ENCODE peak calls at places on chromosomes 13 and 19, in four cellular contexts. V is HepG2, Q is GM12878, C is K562. Y is an unnamed sample.

GRCh38 chr13:62482351-62482750 is 1066.7 kb upstream of the PCDH20 start:
- DNase-seq in V (peak; percentile 20), Q (no peak), C (no peak), Y (no peak)

GRCh38 chr13:24230428-24231072 is 70.0 kb downstream of the SPATA13 start:
- DNase-seq in V (no peak), Q (no peak), C (no peak), Y (no peak)

GRCh38 chr19:45638930-45639729 is at the start of gene EML2:
- DNase-seq in V (peak; percentile 24), Q (no peak), C (peak; percentile 84), Y (no peak)

GRCh38 chr13:98507060-98507797 is 69.7 kb downstream of the STK24 start:
- DNase-seq in V (peak; percentile 48), Q (no peak), C (no peak), Y (no peak)

GRCh38 chr19:18419699-18420460 is 682 bp downstream of the SSBP4 start:
- DNase-seq in V (peak; percentile 55), Q (no peak), C (peak; percentile 54), Y (no peak)

GRCh38 chr13:50198508-50198907 is 183.3 kb downstream of the KCNRG start:
- DNase-seq in V (no peak), Q (no peak), C (no peak), Y (no peak)

GRCh38 chr19:47124937-47125668 is 5.5 kb upstream of the SAE1 start:
- DNase-seq in V (peak; percentile 78), Q (no peak), C (peak; percentile 68), Y (peak; percentile 65)

GRCh38 chr19:7640803-7641202 is 3.9 kb downstream of the STXBP2 start:
- DNase-seq in V (no peak), Q (no peak), C (no peak), Y (no peak)

GRCh38 chr13:61654501-61654900 is 238.9 kb upstream of the PCDH20 start:
- DNase-seq in V (no peak), Q (no peak), C (no peak), Y (no peak)

GRCh38 chr13:102687520-102687919 is 7.3 kb downstream of the METTL21C start:
- DNase-seq in V (no peak), Q (no peak), C (no peak), Y (no peak)

GRCh38 chr19:40266111-40266510 is 19.0 kb downstream of the AKT2 start:
- DNase-seq in V (no peak), Q (no peak), C (no peak), Y (no peak)

GRCh38 chr19:18470153-18470552 is 32.2 kb upstream of the ISYNA1 start:
- DNase-seq in V (peak; percentile 55), Q (no peak), C (peak; percentile 69), Y (peak; percentile 42)

GRCh38 chr19:31674503-31675186 is 325.4 kb upstream of the TSHZ3 start:
- DNase-seq in V (no peak), Q (no peak), C (no peak), Y (no peak)
- TF ChIP-seq BHLHE40 in V (no peak), Q (no peak), C (no peak), Y (no peak)

GRCh38 chr13:66461021-66461420 is 769.1 kb downstream of the PCDH9 start:
- DNase-seq in V (no peak), Q (no peak), C (no peak), Y (no peak)
- TF ChIP-seq FOXK2 in V (no peak), Q (no peak), C (no peak), Y (no peak)

GRCh38 chr13:47798906-47799305 is 202.2 kb downstream of the SUCLA2 start:
- DNase-seq in V (peak; percentile 8), Q (no peak), C (no peak), Y (no peak)
- TF ChIP-seq BHLHE40 in V (no peak), Q (no peak), C (no peak), Y (no peak)

GRCh38 chr13:48939728-48940127 is 36.0 kb upstream of the FNDC3A start:
- DNase-seq in V (no peak), Q (no peak), C (no peak), Y (no peak)

GRCh38 chr13:48945626-48946025 is 30.1 kb upstream of the FNDC3A start:
- DNase-seq in V (no peak), Q (no peak), C (no peak), Y (no peak)

GRCh38 chr13:48944221-48944620 is 31.5 kb upstream of the FNDC3A start:
- DNase-seq in V (no peak), Q (no peak), C (no peak), Y (no peak)

GRCh38 chr13:48938308-48938943 is 37.3 kb upstream of the FNDC3A start:
- DNase-seq in V (no peak), Q (no peak), C (no peak), Y (no peak)

GRCh38 chr13:48942131-48942530 is 33.6 kb upstream of the FNDC3A start:
- DNase-seq in V (no peak), Q (no peak), C (peak; percentile 7), Y (no peak)
- TF ChIP-seq FOXK2 in V (no peak), Q (no peak), C (no peak), Y (no peak)

GRCh38 chr13:76882431-76882830 is 3.8 kb downstream of the KCTD12 start:
- DNase-seq in V (no peak), Q (no peak), C (no peak), Y (no peak)
- TF ChIP-seq BHLHE40 in V (no peak), Q (no peak), C (no peak), Y (no peak)

GRCh38 chr13:77883328-77883727 is 35.3 kb downstream of the EDNRB start:
- DNase-seq in V (no peak), Q (no peak), C (no peak), Y (no peak)

GRCh38 chr13:77874406-77874805 is 44.2 kb downstream of the EDNRB start:
- DNase-seq in V (no peak), Q (no peak), C (no peak), Y (no peak)

GRCh38 chr13:77876176-77876575 is 42.5 kb downstream of the EDNRB start:
- DNase-seq in V (no peak), Q (no peak), C (no peak), Y (no peak)

GRCh38 chr13:77872995-77873394 is 45.6 kb downstream of the EDNRB start:
- DNase-seq in V (no peak), Q (no peak), C (no peak), Y (no peak)

DNA sequence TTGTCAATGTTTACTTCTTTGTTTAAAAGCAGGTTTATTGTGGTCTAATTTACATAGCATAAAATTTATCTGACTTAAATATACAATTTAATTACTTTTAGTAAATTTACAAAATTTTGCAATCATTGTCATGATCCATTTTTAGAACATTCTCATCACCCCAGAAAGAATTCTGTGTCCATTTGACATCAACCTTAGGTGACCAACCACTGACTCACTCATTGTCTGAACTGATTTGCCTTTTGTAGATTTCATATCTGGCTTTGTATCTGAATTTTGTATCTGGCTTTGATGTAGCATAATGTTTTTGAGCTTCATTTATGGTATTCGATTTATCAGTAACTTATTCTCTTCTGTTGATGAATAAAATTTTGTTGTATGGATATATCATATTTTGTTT is 40.4 kb downstream of the EDNRB start:
- DNase-seq in V (no peak), Q (no peak), C (no peak), Y (no peak)
- TF ChIP-seq FOXK2 in V (no peak), Q (no peak), C (no peak), Y (no peak)

GRCh38 chr13:77975358-77976042 is 56.9 kb upstream of the EDNRB start:
- DNase-seq in V (no peak), Q (no peak), C (no peak), Y (no peak)

GRCh38 chr13:77985866-77986636 is 67.4 kb upstream of the EDNRB start:
- DNase-seq in V (no peak), Q (no peak), C (no peak), Y (no peak)

GRCh38 chr13:77979721-77980377 is 61.2 kb upstream of the EDNRB start:
- DNase-seq in V (no peak), Q (no peak), C (no peak), Y (no peak)

GRCh38 chr13:77981191-77981925 is 62.7 kb upstream of the EDNRB start:
- DNase-seq in V (no peak), Q (no peak), C (no peak), Y (no peak)

GRCh38 chr13:77980592-77980991 is 62.0 kb upstream of the EDNRB start:
- DNase-seq in V (no peak), Q (no peak), C (no peak), Y (no peak)
- TF ChIP-seq BHLHE40 in V (no peak), Q (no peak), C (no peak), Y (no peak)

GRCh38 chr19:409006-409514 is at the start of gene C2CD4C:
- DNase-seq in V (no peak), Q (no peak), C (peak; percentile 81), Y (peak; percentile 64)
- TF ChIP-seq FOXK2 in V (no peak), Q (no peak), C (no peak), Y (no peak)

GRCh38 chr19:56476671-56477428 is at the start of gene ZNF667:
- DNase-seq in V (no peak), Q (no peak), C (no peak), Y (no peak)

GRCh38 chr19:56476093-56476492 is 1.1 kb downstream of the ZNF667 start:
- DNase-seq in V (no peak), Q (no peak), C (no peak), Y (no peak)

GRCh38 chr19:56477429-56478338 is 539 bp upstream of the ZNF667 start:
- DNase-seq in V (no peak), Q (no peak), C (peak; percentile 16), Y (no peak)
- TF ChIP-seq BHLHE40 in V (no peak), Q (no peak), C (no peak), Y (no peak)